ENCODE peak calls at places on chromosome 6, in five cellular contexts. U, D, Z, R and H are unnamed samples.

GRCh38 chr6:37988696-37989095 is 169.2 kb downstream of the ZFAND3 start:
- DNase-seq in Z (no peak), D (no peak), R (no peak), U (no peak), H (no peak)

GRCh38 chr6:5930143-5930770 is 76.5 kb downstream of the NRN1 start:
- DNase-seq in D (no peak), R (no peak), U (no peak), Z (no peak), H (no peak)

GRCh38 chr6:32244946-32245398 is 21.1 kb upstream of the NOTCH4 start:
- DNase-seq in Z (peak; percentile 90), R (peak; percentile 42), D (peak; percentile 85), U (peak; percentile 80), H (peak; percentile 81)

GRCh38 chr6:132401120-132401940 is at the start of gene MOXD1:
- DNase-seq in Z (peak; percentile 76), R (no peak), U (peak; percentile 16), D (peak; percentile 20), H (peak; percentile 19)

GRCh38 chr6:37306026-37306425 is 47.8 kb upstream of the RNF8 start:
- DNase-seq in D (no peak), U (no peak), Z (no peak), R (no peak), H (no peak)

GRCh38 chr6:56292505-56293181 is 45.3 kb upstream of the COL21A1 start:
- DNase-seq in Z (peak; percentile 76), R (no peak), D (peak; percentile 39), U (peak; percentile 2), H (peak; percentile 11)

GRCh38 chr6:159217595-159218275 is 48.5 kb downstream of the FNDC1 start:
- DNase-seq in D (peak; percentile 62), Z (peak; percentile 65), R (no peak), U (peak; percentile 36), H (peak; percentile 50)

GRCh38 chr6:24439858-24440539 is 37.3 kb downstream of the MRS2 start:
- DNase-seq in D (no peak), R (no peak), Z (no peak), U (no peak), H (no peak)

GRCh38 chr6:170136541-170137175 is 154.2 kb downstream of the DLL1 start:
- DNase-seq in D (no peak), U (no peak), R (no peak), Z (no peak), H (no peak)